ENCODE peak calls at places on chromosomes 13 and 19, in nine cellular contexts. F is stomach, Z is transverse colon, J is H1, E is K562, T is suprapubic skin, Y is upper lobe of left lung, I is SK-N-SH, X is HepG2. C is an unnamed sample.

GRCh38 chr13:26658491-26658890 is 101.0 kb downstream of the WASF3 start:
- DNase-seq in F (no peak), Z (no peak), J (no peak), E (no peak), T (no peak), Y (no peak), I (peak; percentile 45), X (no peak), C (no peak)

GRCh38 chr13:47066261-47066660 is 169.4 kb upstream of the HTR2A start:
- DNase-seq in F (no peak), Z (no peak), J (no peak), E (no peak), T (no peak), Y (no peak), I (no peak), X (no peak), C (no peak)

GRCh38 chr19:43439183-43440063 is 24.7 kb downstream of the TEX101 start:
- DNase-seq in F (no peak), Z (no peak), J (no peak), E (no peak), T (no peak), Y (no peak), I (no peak), X (peak; percentile 18), C (no peak)

GRCh38 chr19:4060621-4061177 is 6.0 kb downstream of the ZBTB7A start:
- DNase-seq in F (no peak), Z (peak; percentile 59), J (no peak), E (no peak), T (no peak), Y (peak; percentile 23), I (no peak), X (no peak), C (no peak)

GRCh38 chr13:43493496-43494000 is 293.2 kb downstream of the ENOX1 start:
- DNase-seq in F (no peak), Z (no peak), J (no peak), E (no peak), T (no peak), Y (no peak), I (no peak), X (no peak), C (no peak)

GRCh38 chr19:41776700-41777099 is 19.7 kb upstream of the CEACAM3 start:
- DNase-seq in F (no peak), Z (no peak), J (no peak), E (no peak), T (no peak), Y (no peak), I (no peak), X (no peak), C (no peak)

GRCh38 chr19:33062902-33063301 is 1.8 kb downstream of the RHPN2 start:
- DNase-seq in F (no peak), Z (no peak), J (no peak), E (no peak), T (no peak), Y (no peak), I (no peak), X (no peak), C (no peak)

GRCh38 chr13:30318026-30318425 is 10.7 kb upstream of the KATNAL1 start:
- DNase-seq in F (no peak), Z (no peak), J (no peak), E (no peak), T (no peak), Y (no peak), I (no peak), X (no peak), C (no peak)

GRCh38 chr19:28541602-28542393 is 671.2 kb downstream of the UQCRFS1 start:
- DNase-seq in F (no peak), Z (no peak), J (no peak), E (no peak), T (no peak), Y (no peak), I (no peak), X (no peak), C (no peak)

GRCh38 chr19:2266183-2266993 is 10.2 kb upstream of the JSRP1 start:
- DNase-seq in F (peak; percentile 93), Z (peak; percentile 93), J (no peak), E (peak; percentile 91), T (peak; percentile 90), Y (peak; percentile 94), I (peak; percentile 46), X (peak; percentile 58), C (peak; percentile 94)

DNA sequence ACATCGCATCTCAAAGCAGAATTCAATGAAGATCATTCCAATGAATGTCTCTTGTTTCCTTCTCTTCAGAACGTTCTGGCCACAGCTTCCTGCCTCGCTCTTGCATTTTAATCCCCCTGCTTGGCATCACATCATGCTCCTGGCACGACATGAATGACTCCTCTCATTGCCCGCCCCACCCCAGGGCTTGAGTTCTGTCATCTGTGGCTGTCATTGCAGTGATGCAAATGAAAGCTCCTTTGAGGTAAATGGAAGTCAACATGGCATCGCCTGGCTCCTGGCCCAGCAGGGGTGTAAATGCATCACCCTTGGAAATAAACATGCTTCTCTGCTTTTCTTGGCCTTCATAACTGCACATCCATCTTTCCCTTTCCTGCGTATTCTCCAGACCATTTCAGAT is 48.6 kb downstream of the SCEL start:
- DNase-seq in F (no peak), Z (no peak), J (no peak), E (no peak), T (peak; percentile 72), Y (no peak), I (no peak), X (no peak), C (no peak)
- H3K27ac ChIP-seq in F (no peak overlapping the region), Z (no peak overlapping the region), J (no peak overlapping the region), E (no peak overlapping the region), T (peak overlapping the region; percentile 57), Y (no peak overlapping the region), I (no peak overlapping the region), X (no peak overlapping the region), C (no peak overlapping the region)

GRCh38 chr19:49889687-49890348 is 6.9 kb downstream of the IL4I1 start:
- DNase-seq in F (peak; percentile 77), Z (peak; percentile 71), J (peak; percentile 88), E (peak; percentile 95), T (peak; percentile 84), Y (peak; percentile 77), I (peak; percentile 82), X (no peak), C (peak; percentile 95)
- TF ChIP-seq POLR2AphosphoS5 in F (no peak), Z (no peak), J (peak; percentile 58), E (peak; percentile 41), T (no peak), Y (no peak), I (no peak), X (no peak), C (peak; percentile 50)

GRCh38 chr13:113027095-113027494 is 58.1 kb downstream of the MCF2L start:
- DNase-seq in F (no peak), Z (no peak), J (no peak), E (no peak), T (no peak), Y (no peak), I (peak; percentile 80), X (no peak), C (no peak)

GRCh38 chr13:113028336-113029060 is 59.5 kb downstream of the MCF2L start:
- DNase-seq in F (no peak), Z (no peak), J (no peak), E (no peak), T (no peak), Y (no peak), I (no peak), X (no peak), C (no peak)

GRCh38 chr13:113027566-113027965 is 58.6 kb downstream of the MCF2L start:
- DNase-seq in F (no peak), Z (no peak), J (no peak), E (no peak), T (no peak), Y (no peak), I (peak; percentile 49), X (no peak), C (no peak)

GRCh38 chr13:113029061-113029445 is 60.0 kb downstream of the MCF2L start:
- DNase-seq in F (no peak), Z (no peak), J (no peak), E (no peak), T (no peak), Y (no peak), I (no peak), X (no peak), C (no peak)

DNA sequence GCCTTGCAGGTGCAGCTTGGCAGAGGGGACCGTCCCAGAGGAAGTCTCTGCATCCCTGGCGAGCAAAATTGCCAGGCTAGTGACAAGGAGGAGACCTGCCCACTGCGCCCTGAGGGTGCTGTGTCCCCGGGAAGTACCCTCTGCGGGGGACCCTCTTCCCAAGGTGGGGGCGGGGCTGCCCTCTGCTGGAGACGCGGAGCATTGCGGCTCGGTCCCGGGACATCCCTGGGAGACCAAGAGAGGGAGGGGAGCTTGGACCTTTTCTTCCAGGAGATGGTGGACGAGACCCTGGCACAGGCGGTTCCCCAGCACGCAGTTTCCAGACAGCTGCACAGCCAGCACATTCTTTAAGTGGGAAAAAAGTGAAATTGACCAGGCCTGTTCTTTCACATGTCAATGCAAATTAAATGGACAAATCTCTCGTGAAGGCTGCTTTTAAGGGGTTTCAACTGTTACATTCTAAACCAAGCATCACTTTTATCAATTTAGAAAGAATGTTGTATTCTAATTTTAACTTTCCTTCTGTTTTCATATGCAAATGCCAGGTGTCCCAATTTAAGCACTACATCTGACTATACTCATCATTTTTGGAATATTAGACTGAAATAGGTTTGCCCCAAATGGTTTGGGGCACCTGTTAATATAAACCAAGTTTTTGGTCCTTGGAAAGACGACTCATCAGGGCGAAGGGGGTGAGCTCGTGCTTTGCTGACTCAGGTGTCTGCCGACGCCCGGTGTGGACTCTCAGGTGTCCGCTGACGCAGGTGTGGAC is 60.7 kb downstream of the MCF2L start:
- DNase-seq in F (peak; percentile 53), Z (peak; percentile 37), J (no peak), E (peak; percentile 46), T (no peak), Y (no peak), I (peak; percentile 92), X (peak; percentile 25), C (no peak)
- TF ChIP-seq EP300 in F (no peak), Z (no peak), J (no peak), E (no peak), T (no peak), Y (no peak), I (no peak), X (no peak), C (no peak)

DNA sequence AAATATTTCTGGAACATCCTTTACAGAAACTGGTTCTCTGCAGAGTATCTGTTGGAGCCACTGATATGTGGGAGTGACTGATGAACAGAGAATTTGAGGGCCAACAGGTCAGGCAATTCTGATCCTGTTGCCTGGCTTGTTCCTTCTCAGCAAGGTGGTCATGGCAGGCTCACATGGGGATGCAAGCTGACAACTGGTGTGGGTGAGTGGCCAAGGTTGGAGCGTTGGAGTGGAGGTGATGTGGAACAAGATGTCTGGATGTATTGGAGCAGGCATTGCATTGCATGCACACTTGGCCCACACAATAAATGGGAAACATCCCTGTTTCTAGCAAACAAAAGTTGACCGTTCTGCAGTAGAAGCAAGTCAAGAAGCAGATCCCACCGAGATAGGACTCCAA is 380.7 kb downstream of the ZNF536 start:
- DNase-seq in F (no peak), Z (no peak), J (no peak), E (no peak), T (no peak), Y (no peak), I (no peak), X (no peak), C (peak; percentile 70)
- H3K27ac ChIP-seq in F (no peak overlapping the region), Z (no peak overlapping the region), J (no peak overlapping the region), E (no peak overlapping the region), T (no peak overlapping the region), Y (no peak overlapping the region), I (no peak overlapping the region), X (no peak overlapping the region), C (no peak overlapping the region)

C was measured in esophagus muscularis mucosa.